ENCODE peak calls at places on chromosomes 13 and 19, in six cellular contexts. K is kidney epithelial cell, A is heart right ventricle, S is BE2C, O is right lobe of liver, I is heart left ventricle. J is an unnamed sample.

GRCh38 chr13:77375554-77375953 is 48.7 kb upstream of the MYCBP2 start:
- DNase-seq in I (no peak), S (no peak), O (no peak), A (no peak), K (no peak), J (no peak)

GRCh38 chr19:8396563-8397203 is 6.5 kb downstream of the RAB11B start:
- DNase-seq in O (no peak), K (no peak), I (peak; percentile 62), A (peak; percentile 79), S (peak; percentile 74), J (peak; percentile 70)

GRCh38 chr13:112995395-112996091 is 26.5 kb downstream of the MCF2L start:
- DNase-seq in K (no peak), S (no peak), I (no peak), A (peak; percentile 14), O (no peak), J (peak; percentile 18)

GRCh38 chr13:112637017-112637801 is 49.3 kb upstream of the TUBGCP3 start:
- DNase-seq in S (no peak), A (no peak), K (no peak), I (no peak), O (no peak), J (no peak)

GRCh38 chr13:78147905-78148304 is 229.3 kb upstream of the EDNRB start:
- DNase-seq in O (no peak), A (no peak), S (no peak), K (peak; percentile 72), I (no peak), J (peak; percentile 79)

GRCh38 chr13:111213964-111214726 is 99.0 kb downstream of the ARHGEF7 start:
- DNase-seq in A (no peak), K (no peak), I (no peak), O (peak; percentile 80), S (no peak), J (peak; percentile 28)

GRCh38 chr13:108346376-108346775 is 76.9 kb downstream of the TNFSF13B start:
- DNase-seq in A (no peak), S (no peak), K (no peak), I (no peak), O (no peak), J (no peak)

GRCh38 chr19:16069813-16070365 is 6.4 kb upstream of the TPM4 start:
- DNase-seq in K (no peak), A (no peak), I (no peak), O (no peak), S (no peak), J (no peak)

GRCh38 chr13:94344126-94344863 is 135.2 kb downstream of the DCT start:
- DNase-seq in S (no peak), A (no peak), O (no peak), I (no peak), K (no peak), J (no peak)

GRCh38 chr19:14187586-14187985 is 18.4 kb downstream of the ADGRL1 start:
- DNase-seq in K (no peak), S (no peak), I (no peak), A (no peak), O (no peak), J (no peak)

GRCh38 chr13:112968910-112969691 is at the start of gene MCF2L:
- DNase-seq in O (no peak), S (no peak), A (peak; percentile 50), K (no peak), I (peak; percentile 50), J (peak; percentile 65)

GRCh38 chr13:97289514-97290298 is 67.6 kb downstream of the MBNL2 start:
- DNase-seq in I (no peak), K (no peak), S (no peak), A (no peak), O (no peak), J (no peak)

GRCh38 chr19:29670255-29670654 is 5.0 kb downstream of the PLEKHF1 start:
- DNase-seq in K (no peak), A (no peak), O (no peak), S (no peak), I (no peak), J (no peak)

GRCh38 chr13:99963832-99964339 is 7.7 kb downstream of the ZIC5 start:
- DNase-seq in O (no peak), K (no peak), I (no peak), A (no peak), S (no peak), J (no peak)

GRCh38 chr13:99967498-99967883 is 4.1 kb downstream of the ZIC5 start:
- DNase-seq in A (no peak), O (no peak), K (no peak), I (no peak), S (no peak), J (no peak)

GRCh38 chr13:99962242-99962641 is 9.3 kb downstream of the ZIC5 start:
- DNase-seq in I (no peak), K (no peak), O (no peak), A (no peak), S (no peak), J (no peak)

GRCh38 chr13:99967884-99968520 is 3.6 kb downstream of the ZIC5 start:
- DNase-seq in A (no peak), I (no peak), O (no peak), S (no peak), K (no peak), J (no peak)

DNA sequence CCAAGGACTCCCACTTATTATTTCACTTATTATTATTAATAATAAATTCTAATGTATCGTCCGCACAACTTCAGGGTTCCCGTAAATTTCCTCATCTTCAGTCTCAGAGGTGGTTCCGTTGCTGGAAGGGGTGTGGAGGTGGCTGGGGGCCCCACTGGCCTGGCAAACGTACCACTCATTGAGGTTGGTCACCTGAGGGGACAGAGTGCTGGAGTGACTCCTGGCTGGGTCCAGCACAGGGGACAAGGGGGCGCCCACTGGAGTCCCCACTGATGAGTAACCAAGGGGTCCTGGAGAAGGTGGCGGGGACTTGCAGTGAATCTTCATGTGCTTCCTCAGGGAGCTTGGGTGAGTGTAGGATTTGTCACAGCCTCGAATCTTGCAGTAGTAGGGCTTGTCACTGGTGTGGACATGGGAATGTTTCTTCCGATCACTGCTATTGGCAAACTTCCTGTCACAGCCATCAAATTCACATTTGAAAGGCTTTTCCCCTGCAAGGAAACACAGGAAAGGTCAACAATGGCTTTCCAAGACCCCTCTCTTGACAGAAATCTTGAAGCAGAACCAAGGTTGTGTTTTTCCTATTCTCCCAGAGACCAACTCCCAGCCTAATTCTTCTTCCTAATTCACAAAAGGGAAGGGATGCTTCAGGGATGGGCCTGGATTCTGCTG is 6.1 kb downstream of the ZIC5 start:
- DNase-seq in K (no peak), S (no peak), I (no peak), A (no peak), O (no peak), J (no peak)
- H3K4me3 ChIP-seq in K (no peak overlapping the region), S (no peak overlapping the region), I (no peak overlapping the region), A (no peak overlapping the region), O (no peak overlapping the region), J (no peak overlapping the region)

GRCh38 chr19:32172761-32173160 is 172.6 kb upstream of the ZNF507 start:
- DNase-seq in A (no peak), I (no peak), S (no peak), O (no peak), K (no peak), J (no peak)
- H3K27me3 ChIP-seq in A (no peaks in the 10 kb centered on the region), I (peaks cover 5% of the 10 kb centered on the region), S (no peaks in the 10 kb centered on the region), O (no peaks in the 10 kb centered on the region), K (no peaks in the 10 kb centered on the region), J (peaks cover 10% of the 10 kb centered on the region)

GRCh38 chr13:28741080-28741479 is 22.3 kb upstream of the SLC46A3 start:
- DNase-seq in I (no peak), A (no peak), K (no peak), S (no peak), O (no peak), J (no peak)

GRCh38 chr13:28730762-28731161 is 12.0 kb upstream of the SLC46A3 start:
- DNase-seq in S (no peak), O (no peak), I (no peak), K (no peak), A (no peak), J (no peak)

GRCh38 chr13:28739376-28739775 is 20.6 kb upstream of the SLC46A3 start:
- DNase-seq in K (no peak), S (no peak), I (no peak), O (no peak), A (no peak), J (no peak)

DNA sequence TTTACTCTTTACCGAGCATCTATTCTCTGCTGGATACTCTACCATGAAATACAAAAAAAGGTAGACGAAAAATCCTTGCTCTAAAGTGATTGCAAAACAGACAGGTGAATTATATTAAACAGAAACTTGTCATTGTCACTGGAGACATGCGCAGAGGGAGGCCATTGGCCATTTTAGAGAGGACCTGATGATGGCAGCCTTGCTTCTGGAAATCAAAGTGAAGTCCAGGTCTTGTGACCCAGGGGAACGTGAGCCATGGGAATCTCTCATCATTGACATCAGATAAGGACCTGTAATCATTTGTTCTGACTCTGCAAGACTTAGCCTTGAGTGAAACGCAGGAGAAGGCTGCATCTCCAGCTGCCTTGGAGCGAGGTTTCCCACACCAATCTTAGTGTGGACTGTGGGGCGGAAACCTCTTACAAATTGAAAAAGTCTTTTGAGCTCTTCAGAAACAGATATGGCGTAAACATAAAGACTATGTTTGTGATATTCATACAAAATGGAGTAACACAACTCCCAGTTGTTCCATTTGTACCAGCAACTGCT is 16.8 kb upstream of the SLC46A3 start:
- DNase-seq in S (no peak), A (no peak), O (no peak), K (no peak), I (no peak), J (no peak)
- TF ChIP-seq CTCF in S (no peak), A (no peak), O (no peak), K (no peak), I (no peak), J (no peak)

DNA sequence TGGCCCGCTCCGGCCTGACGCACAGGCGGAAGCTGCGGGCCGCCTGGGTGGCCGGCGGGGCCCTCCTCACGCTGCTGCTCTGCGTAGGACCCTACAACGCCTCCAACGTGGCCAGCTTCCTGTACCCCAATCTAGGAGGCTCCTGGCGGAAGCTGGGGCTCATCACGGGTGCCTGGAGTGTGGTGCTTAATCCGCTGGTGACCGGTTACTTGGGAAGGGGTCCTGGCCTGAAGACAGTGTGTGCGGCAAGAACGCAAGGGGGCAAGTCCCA is 4.4 kb downstream of the FFAR1 start:
- DNase-seq in A (no peak), O (no peak), S (no peak), K (no peak), I (no peak), J (no peak)
- H3K4me3 ChIP-seq in A (no peak overlapping the region), O (no peak overlapping the region), S (no peak overlapping the region), K (no peak overlapping the region), I (no peak overlapping the region), J (no peak overlapping the region)

J was measured in cardiac muscle cell.